ENCODE peak calls at places on chromosomes 13 and 19, in seven cellular contexts. L, F, J, O, X, Q and R are unnamed samples.
A peak's percentile ranks its signal among the peaks of the same experiment; 100 is the strongest.

GRCh38 chr19:42208612-42209011 is 8.9 kb downstream of the DEDD2 start:
- DNase-seq in L (no peak), F (no peak), J (no peak), O (no peak), X (peak; percentile 25), Q (no peak), R (no peak)

GRCh38 chr13:108700421-108701170 is 71.2 kb downstream of the MYO16 start:
- DNase-seq in L (no peak), F (no peak), J (no peak), O (peak; percentile 71), X (no peak), Q (no peak), R (no peak)

GRCh38 chr13:106867249-106867648 is 299.3 kb upstream of the ARGLU1 start:
- DNase-seq in L (no peak), F (no peak), J (no peak), O (no peak), X (no peak), Q (no peak), R (no peak)

GRCh38 chr13:103194871-103195270 is 128.7 kb upstream of the SLC10A2 start:
- DNase-seq in L (no peak), F (no peak), J (no peak), O (no peak), X (no peak), Q (no peak), R (no peak)

GRCh38 chr19:8702350-8702749 is 3.8 kb upstream of the ACTL9 start:
- DNase-seq in L (no peak), F (no peak), J (no peak), O (no peak), X (no peak), Q (no peak), R (no peak)

GRCh38 chr19:42488783-42489521 is 39.3 kb downstream of the CEACAM1 start:
- DNase-seq in L (peak; percentile 16), F (no peak), J (no peak), O (no peak), X (no peak), Q (no peak), R (no peak)

GRCh38 chr19:5694167-5694951 is 4.3 kb downstream of the RPL36 start:
- DNase-seq in L (peak; percentile 16), F (no peak), J (peak; percentile 62), O (no peak), X (no peak), Q (no peak), R (no peak)

GRCh38 chr13:38008636-38009035 is 139.1 kb upstream of the TRPC4 start:
- DNase-seq in L (no peak), F (no peak), J (no peak), O (no peak), X (no peak), Q (no peak), R (no peak)

GRCh38 chr19:17751103-17751911 is at the start of gene FCHO1:
- DNase-seq in L (no peak), F (no peak), J (no peak), O (no peak), X (peak; percentile 33), Q (peak; percentile 79), R (peak; percentile 87)

GRCh38 chr13:41909524-41909923 is 51.4 kb downstream of the VWA8 start:
- DNase-seq in L (no peak), F (no peak), J (no peak), O (no peak), X (no peak), Q (no peak), R (no peak)

GRCh38 chr19:58380037-58380735 is 644 bp downstream of the ZNF837 start:
- DNase-seq in L (no peak), F (no peak), J (no peak), O (no peak), X (no peak), Q (no peak), R (no peak)

GRCh38 chr19:35755550-35756371 is 1.1 kb downstream of the HSPB6 start:
- DNase-seq in L (peak; percentile 42), F (peak; percentile 94), J (peak; percentile 60), O (peak; percentile 55), X (peak; percentile 90), Q (peak; percentile 56), R (no peak)

GRCh38 chr19:40974633-40975037 is 16.4 kb upstream of the CYP2B6 start:
- DNase-seq in L (peak; percentile 75), F (peak; percentile 40), J (peak; percentile 90), O (peak; percentile 73), X (peak; percentile 51), Q (peak; percentile 59), R (peak; percentile 66)

GRCh38 chr13:32538234-32538620 is 368 bp downstream of the N4BP2L2 start:
- DNase-seq in L (peak; percentile 53), F (peak; percentile 27), J (no peak), O (peak; percentile 62), X (peak; percentile 18), Q (no peak), R (no peak)

GRCh38 chr19:41321600-41322270 is 11.8 kb downstream of the CCDC97 start:
- DNase-seq in L (no peak), F (peak; percentile 63), J (peak; percentile 91), O (peak; percentile 80), X (no peak), Q (no peak), R (peak; percentile 49)

GRCh38 chr19:53079313-53079924 is 23.8 kb downstream of the ZNF160 start:
- DNase-seq in L (no peak), F (no peak), J (no peak), O (no peak), X (no peak), Q (no peak), R (no peak)
- H3K36me3 ChIP-seq in L (peaks cover 4% of the 10 kb centered on the region), F (peaks cover 4% of the 10 kb centered on the region), J (peaks cover 71% of the 10 kb centered on the region), O (peaks cover 41% of the 10 kb centered on the region), X (peaks cover 51% of the 10 kb centered on the region), Q (peaks cover 76% of the 10 kb centered on the region), R (peaks cover 63% of the 10 kb centered on the region)

GRCh38 chr19:38421856-38422255 is 4.2 kb downstream of the RASGRP4 start:
- DNase-seq in L (no peak), F (no peak), J (no peak), O (no peak), X (no peak), Q (no peak), R (no peak)
- H3K4me1 ChIP-seq in L (peaks cover 11% of the 10 kb centered on the region), F (peaks cover 4% of the 10 kb centered on the region), J (no peaks in the 10 kb centered on the region), O (no peaks in the 10 kb centered on the region), X (peaks cover 17% of the 10 kb centered on the region), Q (peaks cover 27% of the 10 kb centered on the region), R (peaks cover 36% of the 10 kb centered on the region)

GRCh38 chr19:56372281-56372680 is 21.1 kb downstream of the ZNF582 start:
- DNase-seq in L (no peak), F (no peak), J (no peak), O (no peak), X (no peak), Q (no peak), R (no peak)

DNA sequence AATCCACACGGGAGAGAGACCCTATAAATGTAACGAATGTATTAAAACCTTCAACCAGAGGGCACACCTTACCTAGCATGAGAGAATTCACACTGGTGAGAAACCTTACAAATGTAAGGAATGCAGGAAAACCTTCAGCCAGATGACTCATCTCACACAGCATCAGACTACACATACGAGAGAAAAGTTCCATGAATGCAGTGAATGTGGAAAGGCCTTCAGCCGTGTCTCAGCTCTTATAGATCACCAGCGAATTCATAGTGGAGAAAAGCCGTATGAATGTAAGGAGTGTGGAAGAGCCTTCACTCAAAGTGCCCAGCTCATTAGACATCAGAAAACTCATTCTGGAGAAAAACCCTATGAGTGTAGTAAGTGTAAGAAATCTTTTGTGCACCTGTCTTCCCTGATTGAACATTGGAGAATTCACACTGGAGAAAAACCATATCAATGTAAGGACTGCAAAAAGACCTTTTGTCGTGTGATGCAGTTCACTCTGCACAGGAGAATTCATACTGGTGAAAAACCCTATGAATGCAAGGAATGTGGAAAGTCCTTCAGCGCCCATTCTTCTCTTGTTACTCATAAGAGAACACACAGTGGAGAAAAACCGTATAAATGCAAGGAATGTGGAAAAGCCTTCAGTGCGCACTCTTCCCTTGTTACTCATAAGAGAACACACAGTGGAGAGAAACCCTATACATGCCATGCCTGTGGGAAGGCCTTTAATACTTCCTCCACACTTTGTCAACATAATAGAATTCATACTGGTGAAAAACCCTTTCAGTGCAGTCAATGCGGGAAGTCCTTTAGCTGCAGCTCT is 16.0 kb downstream of the ZNF582 start:
- DNase-seq in L (no peak), F (no peak), J (no peak), O (no peak), X (no peak), Q (no peak), R (no peak)
- H3K4me3 ChIP-seq in L (no peak overlapping the region), F (no peak overlapping the region), J (peak overlapping the region; percentile 57), O (no peak overlapping the region), X (no peak overlapping the region), Q (no peak overlapping the region), R (no peak overlapping the region)

DNA sequence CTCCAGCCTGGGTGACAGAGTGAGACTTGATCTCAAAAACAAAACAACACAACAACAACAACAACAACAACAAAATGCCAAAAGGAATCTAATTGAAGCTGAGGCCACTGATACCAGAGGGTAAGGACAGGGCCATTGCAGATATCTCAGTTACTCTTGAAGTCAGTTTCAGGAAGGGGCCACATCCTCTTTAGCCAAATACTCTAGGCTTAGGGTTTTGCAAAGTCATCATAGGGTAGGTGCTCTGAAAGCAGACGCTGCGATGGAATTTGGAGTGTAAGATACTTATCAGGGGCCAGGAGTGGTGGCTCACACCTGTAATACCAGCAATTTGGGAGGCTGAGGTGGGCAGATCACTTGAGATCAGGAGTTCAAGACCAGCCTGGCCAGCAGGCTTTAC is 46.6 kb upstream of the UBAC2 start:
- DNase-seq in L (no peak), F (no peak), J (no peak), O (no peak), X (no peak), Q (no peak), R (no peak)
- H3K36me3 ChIP-seq in L (no peaks in the 10 kb centered on the region), F (no peaks in the 10 kb centered on the region), J (no peaks in the 10 kb centered on the region), O (no peaks in the 10 kb centered on the region), X (no peaks in the 10 kb centered on the region), Q (no peaks in the 10 kb centered on the region), R (no peaks in the 10 kb centered on the region)

DNA sequence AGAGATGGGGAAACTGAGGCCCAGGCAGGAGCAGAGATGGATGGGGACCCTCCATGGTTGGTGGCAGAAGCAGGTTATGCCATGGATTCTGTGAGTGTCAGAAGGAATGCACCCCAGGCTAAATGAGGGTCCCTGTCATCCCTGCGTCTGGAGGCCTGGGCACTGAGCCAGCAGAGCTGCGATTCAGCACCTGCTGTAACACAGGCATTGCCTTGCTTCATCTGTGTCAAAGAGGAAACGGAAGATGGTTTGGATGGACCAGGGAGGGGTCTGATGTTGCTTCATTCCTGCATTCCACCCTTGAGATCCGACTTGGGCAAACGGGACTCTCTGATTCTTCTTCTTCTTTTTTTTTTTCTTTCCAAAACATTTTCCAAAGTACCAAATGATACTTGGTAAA is 1.2 kb downstream of the C5AR1 start:
- DNase-seq in L (no peak), F (no peak), J (no peak), O (peak; percentile 21), X (peak; percentile 50), Q (no peak), R (peak; percentile 90)
- H3K4me1 ChIP-seq in L (peaks cover 5% of the 10 kb centered on the region), F (no peaks in the 10 kb centered on the region), J (no peaks in the 10 kb centered on the region), O (peaks cover 2% of the 10 kb centered on the region), X (no peaks in the 10 kb centered on the region), Q (no peaks in the 10 kb centered on the region), R (no peaks in the 10 kb centered on the region)